ENCODE peak calls at places on chromosomes 6 and 20, in four cellular contexts. U is natural killer cell; R is activated naive CD4-positive, alpha-beta T cell treated with anti-CD3 and anti-CD28 coated beads for 36 hours; L is T-helper 2 cell. E is an unnamed sample.

GRCh38 chr6:32092760-32093497 is 16.2 kb downstream of the TNXB start:
- DNase-seq in U (no peak), R (no peak), L (no peak), E (peak)

GRCh38 chr20:34415079-34415478 is 52.0 kb downstream of the ITCH start:
- DNase-seq in U (no peak), R (no peak), L (no peak), E (no peak)

GRCh38 chr20:44089987-44090674 is 96.9 kb downstream of the JPH2 start:
- DNase-seq in U (no peak), R (peak), L (no peak), E (no peak)

GRCh38 chr6:163706688-163707087 is 292.2 kb downstream of the QKI start:
- DNase-seq in U (no peak), R (no peak), L (no peak), E (no peak)

GRCh38 chr20:46308258-46309157 is at the start of gene CDH22:
- DNase-seq in U (peak), R (peak), L (no peak), E (peak)

GRCh38 chr6:139905404-139906052 is 531.1 kb upstream of the CITED2 start:
- DNase-seq in U (no peak), R (no peak), L (no peak), E (no peak)

GRCh38 chr6:36636283-36636682 is 42.1 kb downstream of the SRSF3 start:
- DNase-seq in U (no peak), R (no peak), L (no peak), E (no peak)

GRCh38 chr6:76026101-76026500 is 46.4 kb downstream of the IMPG1 start:
- DNase-seq in U (no peak), R (no peak), L (no peak), E (no peak)

GRCh38 chr20:58870293-58871014 is 17.9 kb downstream of the GNAS start:
- DNase-seq in U (peak), R (peak), L (no peak), E (peak)

GRCh38 chr6:88855521-88856152 is 107.8 kb downstream of the RNGTT start:
- DNase-seq in U (no peak), R (no peak), L (no peak), E (no peak)

GRCh38 chr6:168648730-168649129 is 207.7 kb downstream of the SMOC2 start:
- DNase-seq in U (no peak), R (no peak), L (no peak), E (no peak)

GRCh38 chr6:105095139-105095538 is 84.7 kb downstream of the POPDC3 start:
- DNase-seq in U (no peak), R (no peak), L (no peak), E (no peak)

GRCh38 chr20:49276201-49276894 is 1.5 kb downstream of the ZNFX1 start:
- DNase-seq in U (no peak), R (peak), L (no peak), E (no peak)

GRCh38 chr20:4153661-4154238 is 138.4 kb upstream of the RNF24 start:
- DNase-seq in U (no peak), R (no peak), L (no peak), E (no peak)

GRCh38 chr20:37282558-37282957 is 6.9 kb upstream of the MANBAL start:
- DNase-seq in U (no peak), R (no peak), L (no peak), E (no peak)

GRCh38 chr20:53071833-53072232 is 99.7 kb downstream of the TSHZ2 start:
- DNase-seq in U (no peak), R (peak), L (no peak), E (no peak)

GRCh38 chr6:45350186-45350585 is 22.1 kb downstream of the RUNX2 start:
- DNase-seq in U (no peak), R (no peak), L (no peak), E (no peak)

GRCh38 chr6:139743629-139744028 is 369.2 kb upstream of the CITED2 start:
- DNase-seq in U (no peak), R (no peak), L (no peak), E (no peak)

GRCh38 chr6:18415671-18416340 is 28.7 kb downstream of the RNF144B start:
- DNase-seq in U (no peak), R (no peak), L (no peak), E (no peak)

GRCh38 chr6:114049367-114049966 is 78.5 kb upstream of the HDAC2 start:
- DNase-seq in U (no peak), R (no peak), L (no peak), E (no peak)

GRCh38 chr20:34544109-34544793 is 14.3 kb upstream of the MAP1LC3A start:
- DNase-seq in U (no peak), R (peak), L (no peak), E (no peak)

GRCh38 chr6:112061605-112062004 is 7.7 kb downstream of the CCN6 start:
- DNase-seq in U (no peak), R (no peak), L (no peak), E (no peak)

GRCh38 chr6:28488916-28489365 is 26.7 kb downstream of the GPX6 start:
- DNase-seq in U (no peak), R (peak), L (no peak), E (peak)

GRCh38 chr20:34536798-34537394 is 20.7 kb downstream of the DYNLRB1 start:
- DNase-seq in U (no peak), R (peak), L (peak), E (peak)

GRCh38 chr6:97207383-97207782 is 75.6 kb downstream of the MMS22L start:
- DNase-seq in U (no peak), R (no peak), L (no peak), E (no peak)

E was measured in globus pallidus.